ENCODE peak calls at places on chromosomes 6 and 20, in eight cellular contexts. F, V, J, N, A, S, U and Y are unnamed samples.

GRCh38 chr20:37294262-37294981 is 5.0 kb downstream of the MANBAL start:
- DNase-seq in A (no peak), J (peak), N (no peak), F (peak), U (no peak), V (no peak), S (no peak), Y (no peak)

GRCh38 chr20:49112596-49113274 is 66.6 kb downstream of the CSE1L start:
- DNase-seq in J (peak), N (no peak), F (no peak), A (no peak), S (no peak), V (no peak), U (no peak), Y (no peak)

GRCh38 chr20:4455301-4455701 is 266.4 kb upstream of the PRND start:
- DNase-seq in S (no peak), J (no peak), V (no peak), F (no peak), N (no peak), U (no peak), A (no peak), Y (no peak)

GRCh38 chr6:2766767-2767314 is 1.6 kb downstream of the WRNIP1 start:
- DNase-seq in N (no peak), S (no peak), A (no peak), F (peak), V (no peak), U (no peak), J (peak), Y (no peak)

GRCh38 chr6:53474010-53474409 is 70.9 kb downstream of the GCLC start:
- DNase-seq in N (no peak), F (no peak), U (no peak), A (no peak), V (no peak), J (no peak), S (no peak), Y (no peak)

GRCh38 chr20:13430346-13431002 is 208.3 kb downstream of the TASP1 start:
- DNase-seq in V (no peak), J (no peak), A (no peak), S (no peak), F (no peak), U (no peak), N (no peak), Y (no peak)

GRCh38 chr20:57658447-57659130 is 38.4 kb upstream of the ZBP1 start:
- DNase-seq in S (peak), J (no peak), V (peak), U (no peak), N (peak), A (peak), F (no peak), Y (no peak)

GRCh38 chr6:168960557-168960956 is 293.1 kb downstream of the THBS2 start:
- DNase-seq in S (no peak), V (no peak), F (no peak), N (no peak), J (no peak), U (no peak), A (peak), Y (no peak)

GRCh38 chr6:24721461-24722215 is 2.7 kb upstream of the C6orf62 start:
- DNase-seq in J (peak), N (peak), S (no peak), A (no peak), F (no peak), V (no peak), U (no peak), Y (no peak)

GRCh38 chr6:69719602-69720193 is 77.1 kb downstream of the LMBRD1 start:
- DNase-seq in J (peak), F (peak), U (no peak), S (no peak), V (no peak), A (peak), N (no peak), Y (no peak)

GRCh38 chr6:158087519-158087867 is 80.6 kb downstream of the SERAC1 start:
- DNase-seq in S (no peak), F (no peak), J (no peak), U (no peak), A (no peak), V (no peak), N (no peak), Y (no peak)

GRCh38 chr6:170049641-170050491 is 241.0 kb downstream of the DLL1 start:
- DNase-seq in F (no peak), U (peak), N (peak), V (peak), A (no peak), J (peak), S (peak), Y (no peak)

GRCh38 chr6:3553254-3553653 is 96.4 kb upstream of the SLC22A23 start:
- DNase-seq in F (no peak), N (no peak), A (no peak), J (no peak), V (no peak), U (no peak), S (no peak), Y (no peak)

GRCh38 chr20:11210611-11211010 is 536.8 kb upstream of the JAG1 start:
- DNase-seq in F (no peak), S (no peak), V (no peak), N (no peak), J (no peak), A (no peak), U (no peak), Y (no peak)

GRCh38 chr20:37565134-37565811 is 37.6 kb upstream of the BLCAP start:
- DNase-seq in S (no peak), U (no peak), F (no peak), A (peak), N (no peak), J (no peak), V (peak), Y (no peak)

GRCh38 chr6:13561624-13562267 is 12.7 kb upstream of the SIRT5 start:
- DNase-seq in F (no peak), S (no peak), J (no peak), N (no peak), A (no peak), U (no peak), V (no peak), Y (no peak)

GRCh38 chr6:43878823-43879495 is 108.9 kb downstream of the VEGFA start:
- DNase-seq in J (no peak), V (no peak), A (no peak), U (no peak), F (no peak), N (no peak), S (peak), Y (peak)

GRCh38 chr6:65771946-65772345 is 64.9 kb upstream of the EYS start:
- DNase-seq in A (no peak), V (no peak), S (no peak), J (no peak), F (no peak), U (no peak), N (no peak), Y (no peak)

GRCh38 chr6:65780691-65781090 is 73.7 kb upstream of the EYS start:
- DNase-seq in A (no peak), N (no peak), U (no peak), F (no peak), J (no peak), S (no peak), V (no peak), Y (no peak)

DNA sequence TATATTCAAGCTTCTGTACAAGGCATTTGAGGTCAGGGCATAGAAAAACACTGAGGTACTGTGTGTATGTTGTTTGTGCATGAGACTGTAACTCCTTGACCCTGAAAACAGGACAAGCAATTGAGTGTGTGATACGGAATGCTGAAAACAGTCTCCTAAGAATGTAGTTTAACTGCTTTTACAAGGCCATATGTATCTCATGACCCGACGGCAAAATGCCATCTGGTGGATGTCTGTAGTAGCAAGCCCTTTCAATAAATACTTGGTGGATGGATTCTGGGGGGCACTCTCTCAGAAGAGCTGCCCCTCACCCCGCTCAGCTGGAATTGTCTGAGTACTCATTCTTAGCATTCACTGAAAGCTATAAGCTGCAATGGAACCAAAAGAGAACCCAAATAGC is 69.3 kb upstream of the EYS start:
- DNase-seq in S (no peak), N (no peak), F (no peak), J (no peak), V (no peak), U (no peak), A (peak), Y (no peak)
- TF ChIP-seq CTCF in S (no peak), N (no peak), F (no peak), J (no peak), V (no peak), U (no peak), A (peak), Y (peak)

GRCh38 chr6:126302191-126302590 is 37.7 kb upstream of the CENPW start:
- DNase-seq in J (no peak), U (no peak), S (no peak), V (no peak), A (no peak), N (no peak), F (no peak), Y (no peak)

GRCh38 chr6:126300735-126301134 is 39.2 kb upstream of the CENPW start:
- DNase-seq in N (no peak), F (no peak), V (no peak), A (no peak), S (no peak), U (no peak), J (no peak), Y (no peak)

GRCh38 chr6:126300126-126300525 is 39.8 kb upstream of the CENPW start:
- DNase-seq in J (no peak), F (no peak), A (no peak), N (no peak), U (no peak), V (no peak), S (no peak), Y (no peak)
- TF ChIP-seq CTCF in J (no peak), F (no peak), A (no peak), N (no peak), U (no peak), V (no peak), S (no peak), Y (no peak)

GRCh38 chr20:44597930-44598329 is 15.6 kb downstream of the PKIG start:
- DNase-seq in V (no peak), U (no peak), N (peak), S (no peak), J (no peak), F (no peak), A (no peak), Y (no peak)

GRCh38 chr20:44600301-44600700 is 17.9 kb downstream of the PKIG start:
- DNase-seq in J (no peak), U (no peak), N (peak), F (no peak), A (no peak), V (no peak), S (no peak), Y (no peak)

GRCh38 chr20:44599715-44600114 is 17.3 kb downstream of the PKIG start:
- DNase-seq in V (no peak), S (no peak), U (no peak), F (no peak), N (no peak), J (no peak), A (no peak), Y (no peak)

GRCh38 chr20:44597516-44597915 is 15.1 kb downstream of the PKIG start:
- DNase-seq in U (no peak), F (no peak), A (no peak), V (no peak), N (peak), J (no peak), S (no peak), Y (no peak)

GRCh38 chr20:44598413-44599290 is 16.3 kb downstream of the PKIG start:
- DNase-seq in V (no peak), U (no peak), J (peak), S (no peak), F (no peak), A (no peak), N (peak), Y (no peak)
- TF ChIP-seq CTCF in V (no peak), U (no peak), J (no peak), S (peak), F (peak), A (no peak), N (no peak), Y (no peak)

DNA sequence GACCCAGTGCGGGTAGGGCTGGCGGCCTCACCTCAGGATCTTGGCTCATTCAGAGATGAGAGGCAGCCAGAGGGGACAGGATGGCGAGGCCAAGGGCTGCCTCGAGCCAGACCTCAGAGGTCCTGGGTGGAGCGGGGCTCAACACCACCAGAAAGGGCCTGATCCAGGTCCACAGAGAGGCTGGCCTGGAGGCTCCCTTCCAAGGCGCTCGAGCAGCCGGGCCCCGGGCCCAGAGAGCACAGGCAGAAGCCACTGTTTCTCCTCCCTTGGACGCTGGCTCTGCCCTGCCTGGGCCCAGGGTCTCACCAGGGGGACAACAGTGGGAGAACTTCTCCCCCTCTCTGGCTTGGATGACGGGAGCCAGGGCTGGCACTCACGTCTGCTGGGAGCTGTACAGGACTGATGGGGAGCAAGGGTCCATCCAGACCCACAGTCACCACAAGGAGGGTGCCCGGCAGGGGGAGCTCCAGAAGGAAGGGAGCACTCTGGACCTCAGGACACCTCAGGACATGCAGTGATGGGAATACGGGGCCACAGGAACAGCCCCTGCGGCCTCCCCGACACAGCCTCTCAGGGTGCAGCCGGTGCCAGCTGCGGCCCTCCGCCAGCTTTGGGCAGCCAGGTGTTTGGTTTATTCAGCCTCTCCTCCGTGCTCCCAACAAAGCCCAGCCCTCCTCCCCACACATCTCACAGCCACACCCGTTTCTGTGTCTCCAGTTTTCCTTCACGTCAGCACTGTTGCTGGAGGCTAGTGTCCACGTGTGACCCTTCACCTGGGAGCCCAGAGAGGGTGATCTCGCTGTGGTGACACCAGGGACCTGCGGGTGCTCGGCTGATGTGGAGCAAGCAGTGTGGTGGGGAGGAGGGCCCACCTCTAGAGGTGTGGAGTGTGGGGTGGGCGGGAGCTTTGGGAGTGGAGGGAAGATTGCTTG is 8.7 kb downstream of the RPS21 start:
- DNase-seq in J (no peak), N (no peak), V (no peak), S (no peak), A (no peak), U (no peak), F (no peak), Y (no peak)
- TF ChIP-seq CTCF in J (no peak), N (no peak), V (no peak), S (no peak), A (no peak), U (peak), F (no peak), Y (no peak)

GRCh38 chr6:7088076-7088742 is 19.6 kb upstream of the RREB1 start:
- DNase-seq in V (no peak), N (no peak), U (no peak), A (peak), F (no peak), J (no peak), S (no peak), Y (no peak)

GRCh38 chr6:7085911-7086310 is 21.9 kb upstream of the RREB1 start:
- DNase-seq in F (peak), N (peak), V (peak), J (no peak), S (peak), A (peak), U (no peak), Y (no peak)

GRCh38 chr6:7087066-7087465 is 20.7 kb upstream of the RREB1 start:
- DNase-seq in J (peak), V (no peak), N (no peak), F (peak), S (no peak), A (peak), U (no peak), Y (no peak)

GRCh38 chr6:7087491-7087979 is 20.2 kb upstream of the RREB1 start:
- DNase-seq in V (no peak), A (peak), N (no peak), J (no peak), S (no peak), F (no peak), U (no peak), Y (no peak)

GRCh38 chr6:7086488-7086887 is 21.3 kb upstream of the RREB1 start:
- DNase-seq in S (no peak), F (no peak), U (no peak), V (no peak), A (no peak), J (peak), N (no peak), Y (no peak)
- TF ChIP-seq CTCF in S (no peak), F (no peak), U (peak), V (no peak), A (no peak), J (no peak), N (no peak), Y (no peak)

GRCh38 chr6:31713465-31713864 is 1.7 kb upstream of the LY6G6D start:
- DNase-seq in F (no peak), S (no peak), U (no peak), V (no peak), J (no peak), N (no peak), A (no peak), Y (no peak)

GRCh38 chr6:31712296-31712695 is 2.9 kb upstream of the LY6G6D start:
- DNase-seq in V (no peak), F (no peak), S (no peak), U (no peak), A (no peak), N (no peak), J (no peak), Y (no peak)

GRCh38 chr6:31708224-31708623 is 1.6 kb downstream of the LY6G6F start:
- DNase-seq in F (no peak), S (no peak), U (no peak), J (no peak), A (no peak), N (no peak), V (no peak), Y (no peak)

GRCh38 chr6:31711233-31711632 is 3.9 kb upstream of the LY6G6D start:
- DNase-seq in F (no peak), U (no peak), S (no peak), J (no peak), N (no peak), A (no peak), V (no peak), Y (no peak)

GRCh38 chr6:31710490-31711219 is 4.0 kb downstream of the LY6G6F start:
- DNase-seq in U (no peak), F (no peak), V (no peak), N (no peak), S (no peak), A (peak), J (no peak), Y (no peak)
- TF ChIP-seq CTCF in U (no peak), F (no peak), V (no peak), N (no peak), S (no peak), A (no peak), J (no peak), Y (no peak)

GRCh38 chr6:80457044-80457933 is 350.8 kb downstream of the BCKDHB start:
- DNase-seq in V (peak), N (peak), S (no peak), J (peak), F (peak), U (peak), A (no peak), Y (no peak)
- TF ChIP-seq CTCF in V (no peak), N (no peak), S (no peak), J (no peak), F (no peak), U (no peak), A (no peak), Y (no peak)

GRCh38 chr6:89081423-89082322 is 1.1 kb downstream of the PNRC1 start:
- DNase-seq in U (peak), F (peak), J (peak), A (peak), S (peak), N (peak), V (peak), Y (peak)

GRCh38 chr6:89081129-89081422 is 525 bp downstream of the PNRC1 start:
- DNase-seq in F (no peak), J (no peak), A (no peak), U (no peak), N (no peak), V (no peak), S (no peak), Y (no peak)

GRCh38 chr6:89079611-89080213 is 839 bp upstream of the PNRC1 start:
- DNase-seq in N (no peak), J (peak), F (peak), U (peak), V (peak), A (no peak), S (no peak), Y (no peak)

GRCh38 chr6:89082439-89082838 is 1.9 kb downstream of the PNRC1 start:
- DNase-seq in A (no peak), J (peak), S (no peak), N (no peak), U (peak), V (no peak), F (no peak), Y (no peak)

GRCh38 chr6:89080281-89081128 is at the start of gene PNRC1:
- DNase-seq in N (peak), V (peak), U (peak), F (peak), J (peak), S (peak), A (peak), Y (peak)
- TF ChIP-seq CTCF in N (no peak), V (peak), U (no peak), F (peak), J (no peak), S (no peak), A (peak), Y (no peak)

DNA sequence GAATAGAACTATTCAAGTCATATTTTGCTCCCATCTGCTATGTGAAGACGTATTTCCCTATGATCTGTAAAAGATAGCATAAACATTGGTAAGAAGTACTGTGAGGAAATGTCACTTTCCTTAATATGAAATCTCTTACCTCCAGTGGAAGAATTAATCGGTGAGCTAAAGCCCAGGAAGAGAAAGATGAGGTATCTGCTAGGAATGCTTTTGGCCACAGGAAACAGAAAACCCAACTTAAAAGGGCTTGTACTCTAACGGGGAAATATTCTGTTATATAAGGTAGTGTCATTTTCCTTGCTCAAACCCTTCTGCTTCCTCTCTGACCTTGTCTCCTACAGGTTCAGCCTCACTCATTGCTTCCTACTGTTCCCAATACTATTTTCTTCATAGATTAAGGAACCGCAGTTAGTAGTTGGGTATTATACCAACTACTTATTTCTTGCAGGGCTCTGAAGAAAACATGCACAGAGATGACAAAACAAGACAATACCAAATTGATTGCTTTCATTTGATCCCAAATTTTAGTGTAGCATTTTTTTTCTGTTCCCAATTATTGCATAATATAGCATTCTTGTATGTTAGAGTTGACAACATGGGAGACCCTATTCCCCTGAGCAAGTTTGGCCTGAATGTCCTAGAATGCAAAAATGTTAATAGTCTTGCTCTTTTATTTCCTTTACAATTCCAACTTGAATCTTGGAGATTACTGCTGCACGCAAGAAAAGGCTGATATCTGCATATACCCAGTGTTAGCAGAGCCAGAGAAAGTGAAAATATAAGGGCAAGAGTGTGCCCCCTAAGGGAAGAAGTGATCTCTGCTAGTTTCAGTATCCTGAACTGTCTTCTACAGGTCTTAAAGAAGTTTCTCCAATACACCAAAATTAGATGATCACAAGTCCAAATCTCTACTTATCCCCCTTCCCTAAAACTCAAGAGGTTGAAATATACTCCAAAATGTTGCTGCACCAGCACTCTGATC is 65.3 kb downstream of the AFG1L start:
- DNase-seq in V (no peak), J (no peak), F (no peak), S (no peak), U (no peak), A (no peak), N (no peak), Y (no peak)
- TF ChIP-seq CTCF in V (no peak), J (peak), F (peak), S (no peak), U (no peak), A (peak), N (no peak), Y (no peak)